ENCODE peak calls at places on chromosomes 12 and 14, in five cellular contexts. V, R, Z, X and Y are unnamed samples.

GRCh38 chr14:38201137-38201828 is 6.4 kb upstream of the SSTR1 start:
- DNase-seq in Z (peak), V (no peak), R (no peak), X (no peak), Y (no peak)

GRCh38 chr14:61628192-61628591 is 67.1 kb upstream of the HIF1A start:
- DNase-seq in R (no peak), X (no peak), Z (no peak), V (no peak), Y (no peak)

GRCh38 chr14:74804219-74804825 is 41.2 kb downstream of the YLPM1 start:
- DNase-seq in R (no peak), Z (peak), X (peak), V (no peak), Y (peak)

GRCh38 chr14:78335531-78335930 is 165.4 kb downstream of the NRXN3 start:
- DNase-seq in Z (no peak), R (no peak), X (no peak), V (no peak), Y (peak)

GRCh38 chr14:94054936-94055335 is 26.1 kb downstream of the DDX24 start:
- DNase-seq in Z (no peak), R (no peak), X (no peak), V (no peak), Y (no peak)

GRCh38 chr12:94500831-94501567 is 41.3 kb upstream of the CEP83 start:
- DNase-seq in X (no peak), V (no peak), R (no peak), Z (no peak), Y (no peak)

GRCh38 chr12:13073191-13073590 is 29.0 kb downstream of the FAM234B start:
- DNase-seq in Z (peak), X (no peak), R (no peak), V (no peak), Y (no peak)

GRCh38 chr14:52871606-52872005 is 79.2 kb downstream of the FERMT2 start:
- DNase-seq in V (no peak), R (no peak), X (no peak), Z (no peak), Y (no peak)

GRCh38 chr14:93042968-93043940 is 72.5 kb downstream of the ITPK1 start:
- DNase-seq in Z (peak), X (no peak), V (no peak), R (no peak), Y (no peak)

GRCh38 chr12:91276529-91276928 is 93.9 kb upstream of the DCN start:
- DNase-seq in X (no peak), V (no peak), Z (peak), R (no peak), Y (no peak)

GRCh38 chr14:103551338-103551762 is 11.1 kb downstream of the BAG5 start:
- DNase-seq in V (no peak), R (peak), Z (peak), X (no peak), Y (no peak)

GRCh38 chr12:13941258-13942249 is 39.8 kb downstream of the GRIN2B start:
- DNase-seq in Z (peak), X (no peak), V (no peak), R (no peak), Y (peak)

GRCh38 chr12:125314051-125314882 is 249.0 kb downstream of the AACS start:
- DNase-seq in R (no peak), X (no peak), Z (no peak), V (no peak), Y (no peak)